ENCODE peak calls at places on chromosome 10, in four cellular contexts. F is pancreas, K is kidney, N is right cardiac atrium. D is an unnamed sample.

GRCh38 chr10:52486840-52487611 is 172.9 kb downstream of the DKK1 start:
- DNase-seq in F (no peak), N (no peak), K (no peak), D (no peak)

GRCh38 chr10:118607768-118608354 is 12.4 kb upstream of the PRLHR start:
- DNase-seq in K (no peak), N (no peak), F (no peak), D (no peak)

GRCh38 chr10:126270116-126270515 is 118.2 kb downstream of the ADAM12 start:
- DNase-seq in N (no peak), F (no peak), K (no peak), D (no peak)

GRCh38 chr10:59708816-59709471 is 706 bp downstream of the SLC16A9 start:
- DNase-seq in N (peak; percentile 20), K (peak; percentile 79), F (peak; percentile 75), D (no peak)

GRCh38 chr10:90915141-90916075 is 5.5 kb downstream of the ANKRD1 start:
- DNase-seq in K (peak; percentile 48), F (no peak), N (no peak), D (no peak)

GRCh38 chr10:34723746-34724145 is 91.3 kb downstream of the PARD3 start:
- DNase-seq in K (no peak), F (no peak), N (no peak), D (peak; percentile 42)

GRCh38 chr10:93463723-93464511 is 18.2 kb downstream of the MYOF start:
- DNase-seq in F (no peak), K (no peak), N (peak; percentile 60), D (peak; percentile 24)

GRCh38 chr10:74227697-74228424 is 76.8 kb downstream of the ADK start:
- DNase-seq in F (no peak), K (no peak), N (no peak), D (no peak)

GRCh38 chr10:74750848-74751274 is 75.5 kb upstream of the KAT6B start:
- DNase-seq in K (no peak), N (no peak), F (no peak), D (no peak)

GRCh38 chr10:50224330-50224952 is 26.9 kb downstream of the ASAH2 start:
- DNase-seq in F (no peak), N (no peak), K (no peak), D (peak; percentile 61)

GRCh38 chr10:60382946-60383681 is 6.6 kb downstream of the ANK3 start:
- DNase-seq in F (no peak), K (no peak), N (no peak), D (no peak)

GRCh38 chr10:16891375-16892313 is 74.4 kb upstream of the RSU1 start:
- DNase-seq in N (peak; percentile 70), K (peak; percentile 78), F (no peak), D (peak; percentile 70)

GRCh38 chr10:57692255-57692980 is 575.3 kb downstream of the IPMK start:
- DNase-seq in K (no peak), F (no peak), N (no peak), D (no peak)

GRCh38 chr10:129685271-129685670 is 218.2 kb downstream of the MGMT start:
- DNase-seq in N (no peak), F (no peak), K (no peak), D (no peak)

GRCh38 chr10:29951441-29951931 is 107.9 kb downstream of the JCAD start:
- DNase-seq in K (no peak), F (no peak), N (no peak), D (peak; percentile 57)

GRCh38 chr10:85508159-85508558 is 858.4 kb downstream of the GRID1 start:
- DNase-seq in K (no peak), F (no peak), N (no peak), D (no peak)

GRCh38 chr10:37960738-37961137 is 15.7 kb downstream of the ZNF25 start:
- DNase-seq in K (no peak), F (no peak), N (no peak), D (no peak)

GRCh38 chr10:117477961-117478670 is 64.4 kb upstream of the EMX2 start:
- DNase-seq in K (no peak), F (no peak), N (no peak), D (no peak)

GRCh38 chr10:51235865-51236264 is 161.6 kb downstream of the PRKG1 start:
- DNase-seq in K (no peak), N (no peak), F (no peak), D (no peak)

GRCh38 chr10:130786365-130786966 is 525.1 kb downstream of the TCERG1L start:
- DNase-seq in F (no peak), N (no peak), K (peak; percentile 36), D (no peak)
- H3K9me3 ChIP-seq in F (no peaks in the 10 kb centered on the region), N (no peaks in the 10 kb centered on the region), K (no peaks in the 10 kb centered on the region), D (no peaks in the 10 kb centered on the region)

DNA sequence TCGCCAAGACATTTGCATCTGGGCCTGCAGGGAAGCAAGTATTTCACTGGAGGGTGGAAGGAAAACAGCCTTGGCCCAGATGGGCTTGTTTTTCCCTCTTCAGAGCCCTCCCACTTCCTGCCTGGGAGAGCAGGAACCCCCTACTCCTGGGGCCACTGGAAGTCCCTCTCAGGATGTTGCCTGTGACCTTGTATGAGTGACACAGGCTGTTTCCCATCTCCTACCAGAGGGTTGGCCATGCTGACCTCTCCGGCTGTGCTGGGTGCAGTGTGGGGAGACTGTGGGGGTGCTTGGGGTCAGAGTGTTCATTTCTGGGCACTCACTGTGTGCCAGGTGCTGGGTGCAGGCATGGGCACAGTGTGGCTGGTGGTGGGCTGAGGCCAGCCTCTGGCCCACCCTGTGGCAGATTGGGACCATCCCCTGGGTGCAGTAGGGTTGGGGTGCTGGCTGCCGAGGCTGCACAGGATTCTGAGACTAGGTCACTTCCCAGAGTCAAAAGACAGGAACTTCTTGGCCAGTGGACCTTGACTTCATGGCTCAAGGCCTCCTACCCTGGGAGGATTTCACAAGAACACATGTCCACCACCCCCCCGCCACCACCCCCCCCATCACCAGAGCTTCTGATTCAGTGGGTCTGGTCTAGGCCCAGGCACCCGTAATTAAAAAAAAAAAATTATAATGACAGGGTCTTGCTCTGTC is 10.2 kb downstream of the TSPAN15 start:
- DNase-seq in F (no peak), N (no peak), K (no peak), D (no peak)
- H3K4me1 ChIP-seq in F (peaks cover 8% of the 10 kb centered on the region), N (peaks cover 23% of the 10 kb centered on the region), K (peaks cover 36% of the 10 kb centered on the region), D (peaks cover 20% of the 10 kb centered on the region)

DNA sequence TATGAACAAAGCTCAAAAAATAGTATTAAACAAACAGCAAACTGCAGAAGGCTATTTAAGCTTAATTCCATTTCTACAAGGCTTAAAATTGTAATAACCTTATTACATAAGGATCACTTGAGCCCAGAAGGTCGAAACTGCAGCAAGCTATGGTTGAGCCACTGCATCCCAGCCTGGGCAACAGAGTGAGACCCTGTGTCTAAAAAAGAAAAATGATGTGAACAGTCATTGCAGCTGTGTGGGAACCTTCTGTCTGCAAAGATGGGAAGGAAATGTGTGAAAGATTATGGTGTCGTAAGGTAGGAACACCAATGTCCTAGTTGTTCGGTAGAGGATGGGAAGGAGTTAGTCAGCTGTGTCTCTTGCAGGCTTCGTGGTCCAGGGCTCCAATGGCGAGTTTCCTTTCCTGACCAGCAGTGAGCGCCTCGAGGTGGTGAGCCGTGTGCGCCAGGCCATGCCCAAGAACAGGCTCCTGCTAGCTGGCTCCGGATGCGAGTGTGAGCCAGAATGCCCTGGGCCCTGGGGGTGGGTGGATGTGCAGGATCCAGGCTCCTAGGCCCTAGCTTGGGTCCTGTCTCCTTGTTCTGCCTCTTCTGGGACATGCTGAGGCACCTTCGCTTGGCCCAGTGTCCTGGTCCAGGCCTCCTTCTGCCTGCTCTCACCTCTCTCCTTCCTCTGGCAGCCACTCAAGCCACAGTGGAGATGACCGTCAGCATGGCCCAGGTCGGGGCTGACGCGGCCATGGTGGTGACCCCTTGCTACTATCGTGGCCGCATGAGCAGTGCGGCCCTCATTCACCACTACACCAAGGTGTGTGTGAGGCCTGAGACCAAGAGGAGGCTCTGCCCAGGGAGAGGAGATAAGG is 9.1 kb downstream of the C10orf62 start:
- DNase-seq in N (no peak), K (peak; percentile 73), F (no peak), D (no peak)
- H3K27ac ChIP-seq in N (peak overlapping the region; percentile 7), K (peak overlapping the region; percentile 53), F (no peak overlapping the region), D (no peak overlapping the region)

DNA sequence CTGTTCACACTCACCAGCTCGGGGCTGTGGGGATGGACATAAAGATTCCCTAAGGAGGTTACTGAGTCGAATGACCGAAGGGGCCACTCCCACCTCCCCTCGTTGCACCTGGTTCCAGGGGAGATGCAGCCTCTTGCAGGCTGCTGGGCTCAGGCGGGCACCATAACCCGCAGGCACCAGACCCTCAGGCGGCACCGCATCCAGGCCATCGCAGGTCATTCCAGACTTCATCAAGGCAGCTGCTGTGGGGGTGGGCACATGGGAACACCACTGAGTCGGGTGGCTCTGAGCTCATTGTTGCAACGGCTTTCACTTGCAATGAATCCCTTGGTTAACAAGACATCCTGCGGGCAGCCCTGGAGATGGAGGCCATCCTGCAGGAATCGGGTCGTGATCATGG is 221.7 kb downstream of the TCERG1L start:
- DNase-seq in N (no peak), K (peak; percentile 43), F (no peak), D (no peak)
- H3K9me3 ChIP-seq in N (no peaks in the 10 kb centered on the region), K (no peaks in the 10 kb centered on the region), F (no peaks in the 10 kb centered on the region), D (no peaks in the 10 kb centered on the region)

GRCh38 chr10:122227754-122228153 is 43.3 kb upstream of the BTBD16 start:
- DNase-seq in K (no peak), N (no peak), F (no peak), D (no peak)

GRCh38 chr10:122232781-122233180 is 38.3 kb upstream of the BTBD16 start:
- DNase-seq in F (no peak), N (no peak), K (no peak), D (peak; percentile 86)

GRCh38 chr10:122233857-122234348 is 37.2 kb upstream of the BTBD16 start:
- DNase-seq in K (no peak), F (no peak), N (peak; percentile 39), D (peak; percentile 72)

GRCh38 chr10:122230222-122230621 is 40.9 kb upstream of the BTBD16 start:
- DNase-seq in F (no peak), N (no peak), K (no peak), D (no peak)

DNA sequence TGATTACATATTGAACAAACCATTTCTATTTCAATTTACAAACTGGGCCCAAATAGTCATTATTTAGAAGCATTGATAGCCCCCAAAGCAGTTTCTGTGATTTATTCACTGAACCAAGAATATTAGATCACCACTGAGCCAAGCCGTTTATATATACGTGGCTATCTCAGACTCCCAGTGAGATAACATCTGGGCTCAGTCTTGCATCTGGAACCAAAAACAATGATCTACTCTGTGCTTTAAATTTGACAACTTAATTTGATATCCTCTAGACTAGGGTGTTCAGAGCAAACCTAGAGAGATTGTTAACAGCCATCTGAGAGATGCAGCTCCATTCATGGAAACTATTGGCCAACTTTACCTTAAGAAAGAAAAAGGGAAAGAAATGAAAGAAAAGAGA is 41.4 kb upstream of the BTBD16 start:
- DNase-seq in F (no peak), K (no peak), N (no peak), D (no peak)
- H3K4me1 ChIP-seq in F (no peaks in the 10 kb centered on the region), K (no peaks in the 10 kb centered on the region), N (peaks cover 3% of the 10 kb centered on the region), D (peaks cover 31% of the 10 kb centered on the region)

D was measured in SJCRH30.